ENCODE peak calls at places on chromosome 6, in eight cellular contexts. One of them, this sample, is unnamed.

GRCh38 chr6:157200611-157201010 is 122.7 kb downstream of the TMEM242 start:
- DNase-seq in HEK293T: no peak
- DNase-seq in RWPE1: no peak
- DNase-seq in choroid plexus epithelial cell: no peak
- DNase-seq in CD8-positive, alpha-beta T cell: no peak
- DNase-seq in activated T-cell treated with anti-CD3 and anti-CD28 coated beads for 24 hours: no peak
- DNase-seq in H54: no peak
- DNase-seq in KG1: no peak
- DNase-seq in this sample: no peak

GRCh38 chr6:33313105-33313708 is 671 bp downstream of the TAPBP start:
- DNase-seq in RWPE1: no peak
- DNase-seq in choroid plexus epithelial cell: peak
- DNase-seq in HEK293T: no peak
- DNase-seq in CD8-positive, alpha-beta T cell: no peak
- DNase-seq in activated T-cell treated with anti-CD3 and anti-CD28 coated beads for 24 hours: no peak
- DNase-seq in KG1: peak
- DNase-seq in H54: peak
- DNase-seq in this sample: peak

GRCh38 chr6:117605169-117605826 is 3.0 kb upstream of the GOPC start:
- DNase-seq in HEK293T: peak
- DNase-seq in activated T-cell treated with anti-CD3 and anti-CD28 coated beads for 24 hours: peak
- DNase-seq in RWPE1: peak
- DNase-seq in CD8-positive, alpha-beta T cell: peak
- DNase-seq in KG1: peak
- DNase-seq in choroid plexus epithelial cell: peak
- DNase-seq in H54: peak
- DNase-seq in this sample: peak

GRCh38 chr6:108782231-108783041 is 65.8 kb upstream of the ARMC2 start:
- DNase-seq in choroid plexus epithelial cell: peak
- DNase-seq in HEK293T: peak
- DNase-seq in KG1: peak
- DNase-seq in CD8-positive, alpha-beta T cell: peak
- DNase-seq in H54: peak
- DNase-seq in RWPE1: peak
- DNase-seq in activated T-cell treated with anti-CD3 and anti-CD28 coated beads for 24 hours: peak
- DNase-seq in this sample: peak

GRCh38 chr6:39453236-39453635 is 130.7 kb upstream of the KCNK16 start:
- DNase-seq in RWPE1: no peak
- DNase-seq in KG1: no peak
- DNase-seq in H54: no peak
- DNase-seq in choroid plexus epithelial cell: peak
- DNase-seq in HEK293T: no peak
- DNase-seq in CD8-positive, alpha-beta T cell: no peak
- DNase-seq in activated T-cell treated with anti-CD3 and anti-CD28 coated beads for 24 hours: no peak
- DNase-seq in this sample: no peak

GRCh38 chr6:52666523-52666922 is 4.4 kb upstream of the TMEM14A start:
- DNase-seq in CD8-positive, alpha-beta T cell: no peak
- DNase-seq in H54: no peak
- DNase-seq in activated T-cell treated with anti-CD3 and anti-CD28 coated beads for 24 hours: no peak
- DNase-seq in choroid plexus epithelial cell: no peak
- DNase-seq in HEK293T: no peak
- DNase-seq in RWPE1: no peak
- DNase-seq in KG1: no peak
- DNase-seq in this sample: no peak

GRCh38 chr6:75326557-75327258 is 42.1 kb upstream of the TMEM30A start:
- DNase-seq in CD8-positive, alpha-beta T cell: no peak
- DNase-seq in activated T-cell treated with anti-CD3 and anti-CD28 coated beads for 24 hours: no peak
- DNase-seq in KG1: no peak
- DNase-seq in choroid plexus epithelial cell: peak
- DNase-seq in RWPE1: peak
- DNase-seq in H54: no peak
- DNase-seq in HEK293T: no peak
- DNase-seq in this sample: no peak

GRCh38 chr6:105601541-105602174 is 198.8 kb upstream of the PREP start:
- DNase-seq in KG1: no peak
- DNase-seq in HEK293T: no peak
- DNase-seq in choroid plexus epithelial cell: peak
- DNase-seq in RWPE1: peak
- DNase-seq in H54: no peak
- DNase-seq in activated T-cell treated with anti-CD3 and anti-CD28 coated beads for 24 hours: peak
- DNase-seq in CD8-positive, alpha-beta T cell: no peak
- DNase-seq in this sample: no peak

GRCh38 chr6:142478117-142478516 is 176.3 kb downstream of the ADGRG6 start:
- DNase-seq in choroid plexus epithelial cell: peak
- DNase-seq in activated T-cell treated with anti-CD3 and anti-CD28 coated beads for 24 hours: no peak
- DNase-seq in CD8-positive, alpha-beta T cell: no peak
- DNase-seq in KG1: no peak
- DNase-seq in HEK293T: no peak
- DNase-seq in H54: no peak
- DNase-seq in RWPE1: peak
- DNase-seq in this sample: peak

GRCh38 chr6:85669735-85670194 is 27.1 kb upstream of the SYNCRIP start:
- DNase-seq in choroid plexus epithelial cell: peak
- DNase-seq in HEK293T: no peak
- DNase-seq in activated T-cell treated with anti-CD3 and anti-CD28 coated beads for 24 hours: peak
- DNase-seq in RWPE1: peak
- DNase-seq in KG1: peak
- DNase-seq in H54: peak
- DNase-seq in CD8-positive, alpha-beta T cell: peak
- DNase-seq in this sample: peak

GRCh38 chr6:26490576-26490964 is 9.5 kb upstream of the BTN1A1 start:
- DNase-seq in KG1: no peak
- DNase-seq in HEK293T: no peak
- DNase-seq in CD8-positive, alpha-beta T cell: no peak
- DNase-seq in H54: no peak
- DNase-seq in RWPE1: no peak
- DNase-seq in activated T-cell treated with anti-CD3 and anti-CD28 coated beads for 24 hours: no peak
- DNase-seq in choroid plexus epithelial cell: no peak
- DNase-seq in this sample: no peak

GRCh38 chr6:41756354-41756753 is 9.2 kb upstream of the PGC start:
- DNase-seq in KG1: no peak
- DNase-seq in choroid plexus epithelial cell: no peak
- DNase-seq in HEK293T: no peak
- DNase-seq in RWPE1: no peak
- DNase-seq in activated T-cell treated with anti-CD3 and anti-CD28 coated beads for 24 hours: no peak
- DNase-seq in CD8-positive, alpha-beta T cell: no peak
- DNase-seq in H54: no peak
- DNase-seq in this sample: no peak

GRCh38 chr6:117920493-117920845 is 13.4 kb downstream of the SLC35F1 start:
- DNase-seq in RWPE1: no peak
- DNase-seq in H54: no peak
- DNase-seq in activated T-cell treated with anti-CD3 and anti-CD28 coated beads for 24 hours: no peak
- DNase-seq in choroid plexus epithelial cell: no peak
- DNase-seq in CD8-positive, alpha-beta T cell: no peak
- DNase-seq in KG1: no peak
- DNase-seq in HEK293T: peak
- DNase-seq in this sample: no peak

GRCh38 chr6:116266803-116267202 is 12.9 kb downstream of the TSPYL1 start:
- DNase-seq in CD8-positive, alpha-beta T cell: no peak
- DNase-seq in HEK293T: no peak
- DNase-seq in H54: no peak
- DNase-seq in activated T-cell treated with anti-CD3 and anti-CD28 coated beads for 24 hours: no peak
- DNase-seq in RWPE1: no peak
- DNase-seq in choroid plexus epithelial cell: peak
- DNase-seq in KG1: no peak
- DNase-seq in this sample: no peak

This sample was measured in SJCRH30.